ENCODE peak calls at places on chromosomes 16 and 17, in six cellular contexts. One of them, this sample, is unnamed.

GRCh38 chr16:5350118-5350517 is 252.5 kb upstream of the EEF2KMT start:
- DNase-seq in endodermal cell: peak; percentile 76
- DNase-seq in MCF 10A: no peak
- DNase-seq in heart right ventricle: no peak
- DNase-seq in astrocyte of the spinal cord: no peak
- DNase-seq in left lung: no peak
- DNase-seq in this sample: no peak

GRCh38 chr16:1158456-1159324 is 5.8 kb downstream of the CACNA1H start:
- DNase-seq in MCF 10A: no peak
- DNase-seq in left lung: no peak
- DNase-seq in endodermal cell: no peak
- DNase-seq in astrocyte of the spinal cord: no peak
- DNase-seq in heart right ventricle: peak; percentile 84
- DNase-seq in this sample: peak; percentile 83

GRCh38 chr17:50361561-50362480 is 11.2 kb downstream of the MRPL27 start:
- DNase-seq in MCF 10A: peak; percentile 74
- DNase-seq in left lung: no peak
- DNase-seq in endodermal cell: peak; percentile 91
- DNase-seq in heart right ventricle: no peak
- DNase-seq in astrocyte of the spinal cord: peak; percentile 66
- DNase-seq in this sample: peak; percentile 46

GRCh38 chr16:87628940-87629339 is 26.6 kb downstream of the JPH3 start:
- DNase-seq in endodermal cell: no peak
- DNase-seq in heart right ventricle: no peak
- DNase-seq in MCF 10A: peak; percentile 85
- DNase-seq in astrocyte of the spinal cord: no peak
- DNase-seq in left lung: peak; percentile 37
- DNase-seq in this sample: no peak

GRCh38 chr17:76545918-76546555 is 6.2 kb downstream of the PRCD start:
- DNase-seq in heart right ventricle: no peak
- DNase-seq in left lung: peak; percentile 41
- DNase-seq in endodermal cell: peak; percentile 61
- DNase-seq in astrocyte of the spinal cord: no peak
- DNase-seq in MCF 10A: no peak
- DNase-seq in this sample: peak; percentile 22

GRCh38 chr17:1060991-1061390 is 64.1 kb downstream of the TIMM22 start:
- DNase-seq in MCF 10A: peak; percentile 99
- DNase-seq in heart right ventricle: no peak
- DNase-seq in endodermal cell: no peak
- DNase-seq in left lung: peak; percentile 93
- DNase-seq in astrocyte of the spinal cord: peak; percentile 97
- DNase-seq in this sample: no peak

GRCh38 chr16:20803192-20803560 is 3.1 kb downstream of the ERI2 start:
- DNase-seq in heart right ventricle: no peak
- DNase-seq in endodermal cell: no peak
- DNase-seq in MCF 10A: no peak
- DNase-seq in left lung: no peak
- DNase-seq in astrocyte of the spinal cord: no peak
- DNase-seq in this sample: no peak

GRCh38 chr17:4631836-4632582 is 9.5 kb downstream of the ALOX15 start:
- DNase-seq in endodermal cell: peak; percentile 89
- DNase-seq in heart right ventricle: no peak
- DNase-seq in astrocyte of the spinal cord: peak; percentile 38
- DNase-seq in left lung: no peak
- DNase-seq in MCF 10A: no peak
- DNase-seq in this sample: no peak

GRCh38 chr17:48054238-48055185 is 6.4 kb downstream of the NFE2L1 start:
- DNase-seq in endodermal cell: peak; percentile 100
- DNase-seq in MCF 10A: peak; percentile 76
- DNase-seq in astrocyte of the spinal cord: peak; percentile 82
- DNase-seq in left lung: peak; percentile 80
- DNase-seq in heart right ventricle: peak; percentile 74
- DNase-seq in this sample: peak; percentile 88

GRCh38 chr16:20075243-20075642 is 1.6 kb upstream of the GPR139 start:
- DNase-seq in heart right ventricle: no peak
- DNase-seq in astrocyte of the spinal cord: no peak
- DNase-seq in endodermal cell: no peak
- DNase-seq in MCF 10A: no peak
- DNase-seq in left lung: no peak
- DNase-seq in this sample: no peak

GRCh38 chr16:72978212-72978611 is 69.7 kb downstream of the ZFHX3 start:
- DNase-seq in endodermal cell: no peak
- DNase-seq in heart right ventricle: no peak
- DNase-seq in MCF 10A: no peak
- DNase-seq in astrocyte of the spinal cord: peak; percentile 38
- DNase-seq in left lung: no peak
- DNase-seq in this sample: no peak

GRCh38 chr16:4613636-4614570 is 785 bp downstream of the UBALD1 start:
- DNase-seq in endodermal cell: peak; percentile 70
- DNase-seq in astrocyte of the spinal cord: peak; percentile 20
- DNase-seq in heart right ventricle: peak; percentile 43
- DNase-seq in left lung: peak; percentile 88
- DNase-seq in MCF 10A: peak; percentile 28
- DNase-seq in this sample: peak; percentile 35

GRCh38 chr16:53829186-53829747 is 125.3 kb downstream of the FTO start:
- DNase-seq in left lung: no peak
- DNase-seq in heart right ventricle: no peak
- DNase-seq in astrocyte of the spinal cord: peak; percentile 17
- DNase-seq in endodermal cell: no peak
- DNase-seq in MCF 10A: no peak
- DNase-seq in this sample: no peak

GRCh38 chr16:80804061-80804450 is 342 bp downstream of the CDYL2 start:
- DNase-seq in endodermal cell: peak; percentile 75
- DNase-seq in left lung: peak; percentile 84
- DNase-seq in astrocyte of the spinal cord: peak; percentile 63
- DNase-seq in MCF 10A: no peak
- DNase-seq in heart right ventricle: peak; percentile 59
- DNase-seq in this sample: peak; percentile 65

GRCh38 chr17:78048346-78049292 is 79.9 kb downstream of the TMC6 start:
- DNase-seq in astrocyte of the spinal cord: no peak
- DNase-seq in MCF 10A: no peak
- DNase-seq in left lung: no peak
- DNase-seq in heart right ventricle: no peak
- DNase-seq in endodermal cell: no peak
- DNase-seq in this sample: no peak

GRCh38 chr16:21611178-21611545 is 11.8 kb downstream of the METTL9 start:
- DNase-seq in endodermal cell: no peak
- DNase-seq in astrocyte of the spinal cord: no peak
- DNase-seq in left lung: no peak
- DNase-seq in MCF 10A: peak; percentile 57
- DNase-seq in heart right ventricle: no peak
- DNase-seq in this sample: no peak

GRCh38 chr17:72342582-72343527 is 222.0 kb downstream of the SOX9 start:
- DNase-seq in heart right ventricle: peak; percentile 42
- DNase-seq in endodermal cell: no peak
- DNase-seq in MCF 10A: no peak
- DNase-seq in left lung: no peak
- DNase-seq in astrocyte of the spinal cord: peak; percentile 72
- DNase-seq in this sample: no peak

GRCh38 chr17:38602862-38603785 is 2.6 kb downstream of the SRCIN1 start:
- DNase-seq in left lung: peak; percentile 35
- DNase-seq in endodermal cell: peak; percentile 65
- DNase-seq in astrocyte of the spinal cord: no peak
- DNase-seq in MCF 10A: no peak
- DNase-seq in heart right ventricle: no peak
- DNase-seq in this sample: peak; percentile 22

GRCh38 chr16:22979038-22979437 is 165.1 kb downstream of the HS3ST2 start:
- DNase-seq in left lung: no peak
- DNase-seq in MCF 10A: no peak
- DNase-seq in astrocyte of the spinal cord: no peak
- DNase-seq in heart right ventricle: no peak
- DNase-seq in endodermal cell: no peak
- DNase-seq in this sample: no peak

GRCh38 chr16:22973451-22973991 is 159.6 kb downstream of the HS3ST2 start:
- DNase-seq in MCF 10A: no peak
- DNase-seq in left lung: no peak
- DNase-seq in endodermal cell: no peak
- DNase-seq in heart right ventricle: no peak
- DNase-seq in astrocyte of the spinal cord: no peak
- DNase-seq in this sample: no peak

GRCh38 chr16:22971346-22971924 is 157.5 kb downstream of the HS3ST2 start:
- DNase-seq in heart right ventricle: no peak
- DNase-seq in endodermal cell: no peak
- DNase-seq in astrocyte of the spinal cord: no peak
- DNase-seq in left lung: no peak
- DNase-seq in MCF 10A: no peak
- DNase-seq in this sample: no peak

GRCh38 chr16:22977294-22977697 is 163.3 kb downstream of the HS3ST2 start:
- DNase-seq in MCF 10A: peak; percentile 10
- DNase-seq in endodermal cell: no peak
- DNase-seq in left lung: no peak
- DNase-seq in heart right ventricle: no peak
- DNase-seq in astrocyte of the spinal cord: no peak
- DNase-seq in this sample: no peak
- TF ChIP-seq CTCF in MCF 10A: peak; percentile 35
- TF ChIP-seq CTCF in endodermal cell: peak; percentile 74
- TF ChIP-seq CTCF in left lung: peak; percentile 12
- TF ChIP-seq CTCF in heart right ventricle: peak; percentile 56
- TF ChIP-seq CTCF in astrocyte of the spinal cord: no peak
- TF ChIP-seq CTCF in this sample: peak; percentile 47

GRCh38 chr17:9120471-9120870 is 99.2 kb downstream of the NTN1 start:
- DNase-seq in heart right ventricle: no peak
- DNase-seq in astrocyte of the spinal cord: no peak
- DNase-seq in left lung: no peak
- DNase-seq in endodermal cell: peak; percentile 91
- DNase-seq in MCF 10A: no peak
- DNase-seq in this sample: no peak

GRCh38 chr17:9110501-9110900 is 89.2 kb downstream of the NTN1 start:
- DNase-seq in astrocyte of the spinal cord: no peak
- DNase-seq in MCF 10A: no peak
- DNase-seq in endodermal cell: peak; percentile 53
- DNase-seq in left lung: no peak
- DNase-seq in heart right ventricle: no peak
- DNase-seq in this sample: no peak

GRCh38 chr17:9116311-9116820 is 95.1 kb downstream of the NTN1 start:
- DNase-seq in endodermal cell: peak; percentile 54
- DNase-seq in MCF 10A: no peak
- DNase-seq in astrocyte of the spinal cord: no peak
- DNase-seq in left lung: no peak
- DNase-seq in heart right ventricle: no peak
- DNase-seq in this sample: no peak

GRCh38 chr17:9116861-9117568 is 95.7 kb downstream of the NTN1 start:
- DNase-seq in left lung: no peak
- DNase-seq in astrocyte of the spinal cord: no peak
- DNase-seq in heart right ventricle: no peak
- DNase-seq in MCF 10A: no peak
- DNase-seq in endodermal cell: peak; percentile 54
- DNase-seq in this sample: no peak

DNA sequence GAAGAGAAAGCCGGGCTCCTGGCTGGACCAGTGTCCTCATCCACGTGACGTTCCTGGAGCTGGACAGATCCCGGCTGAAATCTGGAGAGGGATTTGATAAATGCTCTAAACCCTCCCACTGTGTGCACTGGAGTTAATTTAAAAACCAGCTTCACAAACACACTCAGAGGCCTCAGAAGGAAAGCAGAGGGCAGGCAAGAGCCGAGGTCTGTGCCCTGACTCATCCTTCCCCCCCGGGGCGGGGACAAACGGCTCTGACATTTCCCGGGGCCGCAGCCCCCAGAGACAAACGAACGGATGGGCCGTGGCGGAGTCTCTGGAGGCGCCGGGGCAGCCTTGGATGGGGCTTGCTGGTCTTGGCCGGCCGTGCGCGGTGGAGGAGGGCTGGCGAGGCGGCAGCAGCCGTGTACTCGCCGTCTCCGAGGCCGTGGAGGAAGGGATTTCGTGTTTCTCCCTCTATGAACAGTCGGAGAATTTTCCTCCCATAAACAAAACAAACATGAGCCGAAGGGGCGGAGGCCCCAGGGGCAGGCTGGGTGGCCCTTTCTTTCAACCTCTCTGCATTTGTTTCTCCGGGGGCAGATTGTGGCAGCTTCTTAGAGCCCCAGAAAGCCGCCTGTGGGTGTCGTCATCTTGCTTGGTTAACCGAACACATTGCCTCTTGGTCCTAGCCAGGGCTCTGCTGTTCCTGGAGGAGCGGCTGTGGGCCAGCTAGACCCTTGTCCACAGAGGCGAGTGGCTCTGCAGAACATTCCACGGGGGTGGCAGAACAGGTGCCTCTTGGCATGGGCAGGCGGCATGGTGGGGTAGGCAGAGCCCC is 94.3 kb downstream of the NTN1 start:
- DNase-seq in astrocyte of the spinal cord: peak; percentile 65
- DNase-seq in endodermal cell: peak; percentile 97
- DNase-seq in left lung: no peak
- DNase-seq in heart right ventricle: peak; percentile 66
- DNase-seq in MCF 10A: no peak
- DNase-seq in this sample: peak; percentile 85
- TF ChIP-seq CTCF in astrocyte of the spinal cord: peak; percentile 22
- TF ChIP-seq CTCF in endodermal cell: peak; percentile 56
- TF ChIP-seq CTCF in left lung: no peak
- TF ChIP-seq CTCF in heart right ventricle: peak; percentile 55
- TF ChIP-seq CTCF in MCF 10A: no peak
- TF ChIP-seq CTCF in this sample: no peak

GRCh38 chr16:50821586-50821985 is 79.7 kb downstream of the CYLD start:
- DNase-seq in astrocyte of the spinal cord: no peak
- DNase-seq in heart right ventricle: no peak
- DNase-seq in left lung: no peak
- DNase-seq in MCF 10A: peak; percentile 70
- DNase-seq in endodermal cell: no peak
- DNase-seq in this sample: no peak
- TF ChIP-seq CTCF in astrocyte of the spinal cord: peak; percentile 28
- TF ChIP-seq CTCF in heart right ventricle: no peak
- TF ChIP-seq CTCF in left lung: no peak
- TF ChIP-seq CTCF in MCF 10A: no peak
- TF ChIP-seq CTCF in endodermal cell: peak; percentile 51
- TF ChIP-seq CTCF in this sample: no peak

GRCh38 chr17:9797965-9798364 is 6.6 kb upstream of the DHRS7C start:
- DNase-seq in astrocyte of the spinal cord: no peak
- DNase-seq in heart right ventricle: no peak
- DNase-seq in MCF 10A: no peak
- DNase-seq in left lung: no peak
- DNase-seq in endodermal cell: no peak
- DNase-seq in this sample: no peak
- TF ChIP-seq CTCF in astrocyte of the spinal cord: no peak
- TF ChIP-seq CTCF in heart right ventricle: no peak
- TF ChIP-seq CTCF in MCF 10A: no peak
- TF ChIP-seq CTCF in left lung: no peak
- TF ChIP-seq CTCF in endodermal cell: peak; percentile 57
- TF ChIP-seq CTCF in this sample: no peak

DNA sequence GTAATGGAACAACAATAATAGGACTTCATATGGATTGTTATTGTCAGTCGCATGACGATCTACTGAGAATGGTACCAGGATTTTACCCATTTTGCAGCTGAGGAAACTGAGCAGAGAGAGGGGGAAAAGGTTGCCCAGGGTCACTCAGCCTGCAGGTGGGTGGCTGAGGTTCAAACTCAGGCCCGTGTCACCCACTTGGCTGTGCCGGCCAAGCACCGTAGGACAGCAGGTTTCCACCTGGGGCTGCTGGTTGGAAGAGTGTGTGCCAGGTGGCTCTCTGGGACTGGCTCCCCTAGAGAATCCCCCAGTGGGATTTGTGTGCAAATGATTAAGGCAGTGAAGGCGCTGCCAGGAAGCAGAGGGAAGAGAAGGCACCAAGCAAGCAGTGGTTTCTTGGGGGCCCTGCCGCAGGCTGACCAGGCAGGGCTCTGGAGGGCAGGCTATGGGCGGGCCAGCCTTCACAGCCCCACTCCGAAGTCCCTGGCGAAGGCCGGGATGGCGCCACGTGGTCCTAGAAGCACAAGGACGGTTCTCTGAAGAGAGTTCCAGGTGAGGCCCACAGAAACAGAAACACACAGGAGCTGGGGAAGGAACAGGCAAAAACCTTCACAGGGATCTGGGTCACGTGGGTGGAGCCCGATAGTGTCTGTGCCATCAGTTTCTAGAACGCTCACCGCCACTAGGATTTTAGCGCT is 163.5 kb downstream of the IRF8 start:
- DNase-seq in MCF 10A: no peak
- DNase-seq in left lung: peak; percentile 53
- DNase-seq in astrocyte of the spinal cord: no peak
- DNase-seq in endodermal cell: no peak
- DNase-seq in heart right ventricle: no peak
- DNase-seq in this sample: no peak
- TF ChIP-seq CTCF in MCF 10A: no peak
- TF ChIP-seq CTCF in left lung: no peak
- TF ChIP-seq CTCF in astrocyte of the spinal cord: no peak
- TF ChIP-seq CTCF in endodermal cell: no peak
- TF ChIP-seq CTCF in heart right ventricle: no peak
- TF ChIP-seq CTCF in this sample: no peak

This sample was measured in heart left ventricle.